ENCODE peak calls at places on chromosomes 2 and 18, in seven cellular contexts. A is stimulated activated CD4-positive, alpha-beta T cell treated with anti-CD3 and anti-CD28 coated beads, Interleukin-2, amount 100 ng/mL, for 48 hours; M is epithelial cell of esophagus; Z is substantia nigra; S is sigmoid colon; W is NCI-H1694 treated with DMSO at 0.1 percent for 48 hours; B is activated T-helper 1 cell treated with anti-CD3 and anti-CD28 coated beads, Interleukin-12 subunit alpha, Interleukin-12 subunit beta, Interleukin-2, Interleukin-4 antibody, amounts not matched to agents 30 ng/mL and 10 ng/mL and 1 ng/mL, durations not matched to agents 14 hours and 24 hours and 36 hours. I is an unnamed sample.

GRCh38 chr2:102069311-102069974 is 73.1 kb upstream of the IL1R1 start:
- DNase-seq in Z (no peak), M (no peak), B (no peak), W (no peak), A (no peak), S (no peak), I (no peak)

GRCh38 chr2:60885683-60886082 is 4.3 kb downstream of the REL start:
- DNase-seq in Z (no peak), W (peak), B (no peak), M (peak), A (no peak), S (no peak), I (no peak)

GRCh38 chr18:2823966-2824365 is 22.8 kb upstream of the EMILIN2 start:
- DNase-seq in S (no peak), A (no peak), W (no peak), B (no peak), Z (no peak), M (no peak), I (no peak)

GRCh38 chr2:140351692-140352091 is 1571.5 kb upstream of the NXPH2 start:
- DNase-seq in B (no peak), A (no peak), W (no peak), Z (no peak), M (no peak), S (no peak), I (no peak)

GRCh38 chr2:41870257-41870570 is 177.6 kb upstream of the PKDCC start:
- DNase-seq in B (no peak), M (no peak), W (no peak), S (no peak), A (no peak), Z (no peak), I (no peak)

GRCh38 chr2:226649871-226650660 is 149.6 kb downstream of the IRS1 start:
- DNase-seq in M (peak), B (peak), Z (no peak), W (no peak), A (peak), S (peak), I (peak)

GRCh38 chr2:42762823-42763804 is 821 bp downstream of the OXER1 start:
- DNase-seq in M (no peak), Z (no peak), A (no peak), W (no peak), B (no peak), S (peak), I (no peak)

GRCh38 chr2:140085674-140086073 is 1305.5 kb upstream of the NXPH2 start:
- DNase-seq in Z (no peak), B (no peak), S (no peak), A (no peak), W (peak), M (peak), I (peak)

GRCh38 chr2:41206004-41206403 is 754.1 kb upstream of the SLC8A1 start:
- DNase-seq in Z (no peak), B (no peak), M (no peak), S (no peak), A (no peak), W (no peak), I (no peak)

GRCh38 chr2:795245-796041 is 118.2 kb upstream of the TMEM18 start:
- DNase-seq in S (no peak), W (no peak), B (no peak), A (no peak), Z (no peak), M (no peak), I (no peak)

GRCh38 chr2:69693059-69693458 is 48.9 kb upstream of the ANXA4 start:
- DNase-seq in Z (no peak), A (no peak), M (no peak), S (no peak), W (no peak), B (no peak), I (no peak)

GRCh38 chr2:107811376-107811775 is 15.3 kb upstream of the RGPD4 start:
- DNase-seq in W (peak), S (no peak), Z (no peak), A (no peak), B (no peak), M (peak), I (peak)

GRCh38 chr2:1626271-1626681 is 118.0 kb downstream of the PXDN start:
- DNase-seq in W (no peak), M (no peak), S (peak), A (no peak), Z (no peak), B (no peak), I (peak)

GRCh38 chr2:59296279-59296678 is 1055.2 kb upstream of the FANCL start:
- DNase-seq in A (no peak), Z (no peak), W (no peak), S (no peak), B (no peak), M (peak), I (no peak)

GRCh38 chr2:230932556-230933511 is 7.8 kb upstream of the GPR55 start:
- DNase-seq in S (peak), B (no peak), M (peak), A (no peak), Z (no peak), W (no peak), I (no peak)

GRCh38 chr2:102147935-102148334 is 5.4 kb downstream of the IL1R1 start:
- DNase-seq in M (no peak), B (no peak), Z (no peak), A (peak), S (no peak), W (no peak), I (no peak)

GRCh38 chr18:79217979-79218604 is 148.9 kb downstream of the ATP9B start:
- DNase-seq in S (peak), W (no peak), Z (no peak), B (no peak), M (no peak), A (no peak), I (no peak)

GRCh38 chr2:190812506-190813294 is 67.9 kb upstream of the GLS start:
- DNase-seq in A (no peak), B (no peak), S (no peak), Z (no peak), W (no peak), M (no peak), I (no peak)

GRCh38 chr2:165440367-165440766 is 29.1 kb upstream of the CSRNP3 start:
- DNase-seq in M (no peak), B (no peak), A (no peak), S (no peak), W (peak), Z (no peak), I (no peak)

GRCh38 chr2:171244466-171244969 is 83.8 kb upstream of the TLK1 start:
- DNase-seq in A (no peak), B (no peak), W (no peak), Z (no peak), S (no peak), M (peak), I (no peak)

GRCh38 chr2:171244970-171245782 is 84.5 kb upstream of the TLK1 start:
- DNase-seq in M (peak), S (no peak), Z (no peak), B (no peak), A (no peak), W (no peak), I (peak)

GRCh38 chr2:200702646-200703118 is 109.0 kb upstream of the BZW1 start:
- DNase-seq in A (peak), M (peak), S (no peak), Z (no peak), B (peak), W (no peak), I (peak)

GRCh38 chr18:58391932-58392331 is 237.0 kb downstream of the ALPK2 start:
- DNase-seq in S (no peak), B (no peak), A (no peak), Z (no peak), W (no peak), M (no peak), I (no peak)

GRCh38 chr2:126671488-126671887 is 15.5 kb downstream of the GYPC start:
- DNase-seq in B (no peak), A (no peak), M (no peak), S (no peak), W (no peak), Z (no peak), I (no peak)

GRCh38 chr2:240794178-240794721 is 25.8 kb downstream of the KIF1A start:
- DNase-seq in Z (no peak), M (no peak), B (no peak), W (no peak), A (no peak), S (peak), I (no peak)

GRCh38 chr18:75859533-75859932 is 432.0 kb upstream of the SMIM21 start:
- DNase-seq in A (no peak), B (no peak), S (no peak), W (no peak), Z (no peak), M (no peak), I (no peak)

GRCh38 chr2:112839407-112840067 is 3.0 kb upstream of the IL1B start:
- DNase-seq in S (no peak), M (peak), A (no peak), W (no peak), Z (no peak), B (no peak), I (peak)

GRCh38 chr2:219810895-219811294 is 183.5 kb downstream of the SLC4A3 start:
- DNase-seq in M (no peak), Z (no peak), S (no peak), B (no peak), A (no peak), W (no peak), I (no peak)

GRCh38 chr2:64225491-64225890 is 81.3 kb upstream of the PELI1 start:
- DNase-seq in A (no peak), B (no peak), Z (no peak), W (no peak), M (peak), S (no peak), I (peak)

GRCh38 chr2:121804340-121804739 is 48.9 kb downstream of the TSN start:
- DNase-seq in B (no peak), M (no peak), Z (no peak), W (peak), S (no peak), A (no peak), I (no peak)

GRCh38 chr2:178924817-178925216 is 117.6 kb upstream of the TTN start:
- DNase-seq in S (no peak), Z (no peak), W (no peak), A (no peak), M (peak), B (no peak), I (peak)

GRCh38 chr2:73701968-73702665 is 35.0 kb downstream of the TPRKB start:
- DNase-seq in M (no peak), W (no peak), Z (no peak), S (no peak), A (no peak), B (no peak), I (no peak)

GRCh38 chr18:44708451-44709083 is 27.9 kb downstream of the SETBP1 start:
- DNase-seq in Z (no peak), S (no peak), A (no peak), M (no peak), B (no peak), W (no peak), I (no peak)

GRCh38 chr18:78773819-78774218 is 205.8 kb upstream of the SALL3 start:
- DNase-seq in B (no peak), M (no peak), S (peak), W (no peak), A (no peak), Z (no peak), I (no peak)

GRCh38 chr2:237184192-237184922 is 98.7 kb downstream of the COPS8 start:
- DNase-seq in S (peak), B (no peak), A (no peak), Z (no peak), M (peak), W (no peak), I (peak)

GRCh38 chr2:121521359-121521758 is 9.3 kb upstream of the RNU4ATAC start:
- DNase-seq in M (no peak), A (no peak), W (no peak), B (no peak), Z (peak), S (no peak), I (no peak)

GRCh38 chr2:43426305-43427031 is 169.4 kb downstream of the THADA start:
- DNase-seq in W (no peak), A (peak), M (peak), B (peak), Z (no peak), S (peak), I (peak)

GRCh38 chr2:74017181-74017580 is 32.5 kb downstream of the TET3 start:
- DNase-seq in A (no peak), B (no peak), Z (no peak), M (no peak), S (no peak), W (no peak), I (no peak)

GRCh38 chr2:195022514-195022842 is 634.5 kb upstream of the SLC39A10 start:
- DNase-seq in Z (no peak), M (no peak), S (no peak), B (no peak), A (no peak), W (no peak), I (no peak)

GRCh38 chr18:78865771-78866310 is 113.8 kb upstream of the SALL3 start:
- DNase-seq in M (no peak), A (no peak), W (no peak), S (no peak), B (no peak), Z (no peak), I (no peak)